ENCODE peak calls at places on chromosomes 1 and 21, in ten cellular contexts. One of them, this sample, is unnamed.

GRCh38 chr1:199550384-199551067 is 477.0 kb upstream of the NR5A2 start:
- DNase-seq in fibroblast of lung: peak; percentile 32
- DNase-seq in cardiac fibroblast: peak; percentile 38
- DNase-seq in gastrocnemius medialis: no peak
- DNase-seq in upper lobe of right lung: no peak
- DNase-seq in nephron progenitor cell: no peak
- DNase-seq in sigmoid colon: no peak
- DNase-seq in GM13976: no peak
- DNase-seq in fibroblast of mammary gland: peak; percentile 14
- DNase-seq in neural crest cell: no peak
- DNase-seq in this sample: no peak

GRCh38 chr1:204940591-204940990 is 69.9 kb downstream of the NFASC start:
- DNase-seq in fibroblast of lung: no peak
- DNase-seq in cardiac fibroblast: no peak
- DNase-seq in gastrocnemius medialis: no peak
- DNase-seq in upper lobe of right lung: no peak
- DNase-seq in nephron progenitor cell: no peak
- DNase-seq in sigmoid colon: no peak
- DNase-seq in GM13976: no peak
- DNase-seq in fibroblast of mammary gland: no peak
- DNase-seq in neural crest cell: no peak
- DNase-seq in this sample: no peak

GRCh38 chr1:216670118-216670870 is 52.9 kb downstream of the ESRRG start:
- DNase-seq in fibroblast of lung: peak; percentile 0
- DNase-seq in cardiac fibroblast: peak; percentile 2
- DNase-seq in gastrocnemius medialis: no peak
- DNase-seq in upper lobe of right lung: no peak
- DNase-seq in nephron progenitor cell: no peak
- DNase-seq in sigmoid colon: no peak
- DNase-seq in GM13976: no peak
- DNase-seq in fibroblast of mammary gland: no peak
- DNase-seq in neural crest cell: no peak
- DNase-seq in this sample: no peak

GRCh38 chr1:227396539-227397355 is 78.5 kb upstream of the CDC42BPA start:
- DNase-seq in fibroblast of lung: peak; percentile 44
- DNase-seq in cardiac fibroblast: peak; percentile 43
- DNase-seq in gastrocnemius medialis: no peak
- DNase-seq in upper lobe of right lung: no peak
- DNase-seq in nephron progenitor cell: no peak
- DNase-seq in sigmoid colon: no peak
- DNase-seq in GM13976: no peak
- DNase-seq in fibroblast of mammary gland: no peak
- DNase-seq in neural crest cell: no peak
- DNase-seq in this sample: no peak

GRCh38 chr1:109807822-109808680 is 44.3 kb upstream of the EPS8L3 start:
- DNase-seq in fibroblast of lung: peak; percentile 76
- DNase-seq in cardiac fibroblast: no peak
- DNase-seq in gastrocnemius medialis: no peak
- DNase-seq in upper lobe of right lung: peak; percentile 50
- DNase-seq in nephron progenitor cell: no peak
- DNase-seq in sigmoid colon: no peak
- DNase-seq in GM13976: no peak
- DNase-seq in fibroblast of mammary gland: peak; percentile 74
- DNase-seq in neural crest cell: no peak
- DNase-seq in this sample: no peak

GRCh38 chr1:3365519-3366158 is 88.8 kb upstream of the ARHGEF16 start:
- DNase-seq in fibroblast of lung: no peak
- DNase-seq in cardiac fibroblast: no peak
- DNase-seq in gastrocnemius medialis: no peak
- DNase-seq in upper lobe of right lung: no peak
- DNase-seq in nephron progenitor cell: peak; percentile 66
- DNase-seq in sigmoid colon: no peak
- DNase-seq in GM13976: no peak
- DNase-seq in fibroblast of mammary gland: no peak
- DNase-seq in neural crest cell: no peak
- DNase-seq in this sample: no peak

GRCh38 chr1:158060001-158060400 is 66.6 kb downstream of the KIRREL1 start:
- DNase-seq in fibroblast of lung: no peak
- DNase-seq in cardiac fibroblast: no peak
- DNase-seq in gastrocnemius medialis: no peak
- DNase-seq in upper lobe of right lung: no peak
- DNase-seq in nephron progenitor cell: peak; percentile 60
- DNase-seq in sigmoid colon: no peak
- DNase-seq in GM13976: no peak
- DNase-seq in fibroblast of mammary gland: no peak
- DNase-seq in neural crest cell: no peak
- DNase-seq in this sample: peak; percentile 46

GRCh38 chr1:8423702-8424538 is 106.0 kb downstream of the SLC45A1 start:
- DNase-seq in fibroblast of lung: peak; percentile 78
- DNase-seq in cardiac fibroblast: peak; percentile 61
- DNase-seq in gastrocnemius medialis: no peak
- DNase-seq in upper lobe of right lung: peak; percentile 74
- DNase-seq in nephron progenitor cell: peak; percentile 88
- DNase-seq in sigmoid colon: peak; percentile 74
- DNase-seq in GM13976: peak; percentile 65
- DNase-seq in fibroblast of mammary gland: peak; percentile 71
- DNase-seq in neural crest cell: peak; percentile 54
- DNase-seq in this sample: peak; percentile 71

GRCh38 chr1:173853074-173853473 is 14.7 kb downstream of the GAS5 start:
- DNase-seq in fibroblast of lung: peak; percentile 83
- DNase-seq in cardiac fibroblast: peak; percentile 86
- DNase-seq in gastrocnemius medialis: no peak
- DNase-seq in upper lobe of right lung: no peak
- DNase-seq in nephron progenitor cell: no peak
- DNase-seq in sigmoid colon: no peak
- DNase-seq in GM13976: no peak
- DNase-seq in fibroblast of mammary gland: peak; percentile 54
- DNase-seq in neural crest cell: no peak
- DNase-seq in this sample: no peak

GRCh38 chr1:200302192-200302892 is 107.5 kb downstream of the ZNF281 start:
- DNase-seq in fibroblast of lung: peak; percentile 41
- DNase-seq in cardiac fibroblast: peak; percentile 32
- DNase-seq in gastrocnemius medialis: no peak
- DNase-seq in upper lobe of right lung: peak; percentile 77
- DNase-seq in nephron progenitor cell: peak; percentile 54
- DNase-seq in sigmoid colon: no peak
- DNase-seq in GM13976: peak; percentile 68
- DNase-seq in fibroblast of mammary gland: peak; percentile 30
- DNase-seq in neural crest cell: no peak
- DNase-seq in this sample: peak; percentile 27

GRCh38 chr1:6889875-6890480 is 104.7 kb downstream of the CAMTA1 start:
- DNase-seq in fibroblast of lung: peak; percentile 42
- DNase-seq in cardiac fibroblast: peak; percentile 77
- DNase-seq in gastrocnemius medialis: no peak
- DNase-seq in upper lobe of right lung: no peak
- DNase-seq in nephron progenitor cell: peak; percentile 51
- DNase-seq in sigmoid colon: no peak
- DNase-seq in GM13976: no peak
- DNase-seq in fibroblast of mammary gland: peak; percentile 65
- DNase-seq in neural crest cell: peak; percentile 47
- DNase-seq in this sample: peak; percentile 59

GRCh38 chr1:89089962-89090361 is 25.0 kb upstream of the GBP1 start:
- DNase-seq in fibroblast of lung: no peak
- DNase-seq in cardiac fibroblast: no peak
- DNase-seq in gastrocnemius medialis: no peak
- DNase-seq in upper lobe of right lung: no peak
- DNase-seq in nephron progenitor cell: no peak
- DNase-seq in sigmoid colon: no peak
- DNase-seq in GM13976: no peak
- DNase-seq in fibroblast of mammary gland: no peak
- DNase-seq in neural crest cell: no peak
- DNase-seq in this sample: no peak

GRCh38 chr1:89087241-89087640 is 22.2 kb upstream of the GBP1 start:
- DNase-seq in fibroblast of lung: no peak
- DNase-seq in cardiac fibroblast: no peak
- DNase-seq in gastrocnemius medialis: no peak
- DNase-seq in upper lobe of right lung: no peak
- DNase-seq in nephron progenitor cell: no peak
- DNase-seq in sigmoid colon: no peak
- DNase-seq in GM13976: no peak
- DNase-seq in fibroblast of mammary gland: no peak
- DNase-seq in neural crest cell: no peak
- DNase-seq in this sample: no peak

GRCh38 chr1:89088597-89088996 is 23.6 kb upstream of the GBP1 start:
- DNase-seq in fibroblast of lung: no peak
- DNase-seq in cardiac fibroblast: no peak
- DNase-seq in gastrocnemius medialis: no peak
- DNase-seq in upper lobe of right lung: no peak
- DNase-seq in nephron progenitor cell: no peak
- DNase-seq in sigmoid colon: no peak
- DNase-seq in GM13976: no peak
- DNase-seq in fibroblast of mammary gland: no peak
- DNase-seq in neural crest cell: no peak
- DNase-seq in this sample: no peak

GRCh38 chr1:89081005-89081404 is 16.0 kb upstream of the GBP1 start:
- DNase-seq in fibroblast of lung: no peak
- DNase-seq in cardiac fibroblast: no peak
- DNase-seq in gastrocnemius medialis: no peak
- DNase-seq in upper lobe of right lung: no peak
- DNase-seq in nephron progenitor cell: no peak
- DNase-seq in sigmoid colon: no peak
- DNase-seq in GM13976: no peak
- DNase-seq in fibroblast of mammary gland: no peak
- DNase-seq in neural crest cell: no peak
- DNase-seq in this sample: no peak

DNA sequence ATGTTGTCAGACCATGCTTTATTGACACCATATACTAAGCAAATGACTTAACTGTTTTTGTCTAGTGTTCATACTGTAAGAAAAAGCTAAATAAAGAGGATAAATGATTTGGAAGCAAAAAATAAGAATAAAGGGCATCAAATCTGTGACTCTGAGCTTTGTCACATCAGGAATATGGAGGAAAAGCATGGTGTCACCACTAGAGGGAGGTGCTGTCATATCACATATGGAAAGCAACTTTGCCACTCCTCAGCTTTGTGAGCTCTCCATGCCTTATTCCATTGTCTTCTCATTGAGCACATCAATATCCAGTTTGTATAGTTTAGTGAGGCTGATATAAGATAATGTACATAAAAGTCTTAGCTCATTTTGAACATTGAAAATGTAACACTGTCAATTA is 20.8 kb upstream of the GBP1 start:
- DNase-seq in fibroblast of lung: peak; percentile 12
- DNase-seq in cardiac fibroblast: peak; percentile 83
- DNase-seq in gastrocnemius medialis: no peak
- DNase-seq in upper lobe of right lung: no peak
- DNase-seq in nephron progenitor cell: no peak
- DNase-seq in sigmoid colon: no peak
- DNase-seq in GM13976: peak; percentile 57
- DNase-seq in fibroblast of mammary gland: no peak
- DNase-seq in neural crest cell: no peak
- DNase-seq in this sample: no peak
- TF ChIP-seq CTCF in fibroblast of lung: peak; percentile 56
- TF ChIP-seq CTCF in cardiac fibroblast: peak; percentile 59
- TF ChIP-seq CTCF in gastrocnemius medialis: peak; percentile 67
- TF ChIP-seq CTCF in upper lobe of right lung: peak; percentile 63
- TF ChIP-seq CTCF in nephron progenitor cell: no peak
- TF ChIP-seq CTCF in sigmoid colon: peak; percentile 37
- TF ChIP-seq CTCF in GM13976: peak; percentile 67
- TF ChIP-seq CTCF in fibroblast of mammary gland: no peak
- TF ChIP-seq CTCF in neural crest cell: no peak
- TF ChIP-seq CTCF in this sample: no peak

GRCh38 chr1:185208626-185209170 is 51.7 kb downstream of the SWT1 start:
- DNase-seq in fibroblast of lung: peak; percentile 87
- DNase-seq in cardiac fibroblast: peak; percentile 62
- DNase-seq in gastrocnemius medialis: no peak
- DNase-seq in upper lobe of right lung: no peak
- DNase-seq in nephron progenitor cell: no peak
- DNase-seq in sigmoid colon: no peak
- DNase-seq in GM13976: no peak
- DNase-seq in fibroblast of mammary gland: no peak
- DNase-seq in neural crest cell: no peak
- DNase-seq in this sample: no peak

GRCh38 chr1:185207980-185208602 is 51.1 kb downstream of the SWT1 start:
- DNase-seq in fibroblast of lung: peak; percentile 11
- DNase-seq in cardiac fibroblast: no peak
- DNase-seq in gastrocnemius medialis: no peak
- DNase-seq in upper lobe of right lung: no peak
- DNase-seq in nephron progenitor cell: no peak
- DNase-seq in sigmoid colon: no peak
- DNase-seq in GM13976: no peak
- DNase-seq in fibroblast of mammary gland: peak; percentile 18
- DNase-seq in neural crest cell: no peak
- DNase-seq in this sample: no peak

GRCh38 chr1:185213086-185213485 is 56.1 kb downstream of the SWT1 start:
- DNase-seq in fibroblast of lung: peak; percentile 63
- DNase-seq in cardiac fibroblast: peak; percentile 3
- DNase-seq in gastrocnemius medialis: no peak
- DNase-seq in upper lobe of right lung: no peak
- DNase-seq in nephron progenitor cell: no peak
- DNase-seq in sigmoid colon: no peak
- DNase-seq in GM13976: no peak
- DNase-seq in fibroblast of mammary gland: peak; percentile 10
- DNase-seq in neural crest cell: no peak
- DNase-seq in this sample: no peak

DNA sequence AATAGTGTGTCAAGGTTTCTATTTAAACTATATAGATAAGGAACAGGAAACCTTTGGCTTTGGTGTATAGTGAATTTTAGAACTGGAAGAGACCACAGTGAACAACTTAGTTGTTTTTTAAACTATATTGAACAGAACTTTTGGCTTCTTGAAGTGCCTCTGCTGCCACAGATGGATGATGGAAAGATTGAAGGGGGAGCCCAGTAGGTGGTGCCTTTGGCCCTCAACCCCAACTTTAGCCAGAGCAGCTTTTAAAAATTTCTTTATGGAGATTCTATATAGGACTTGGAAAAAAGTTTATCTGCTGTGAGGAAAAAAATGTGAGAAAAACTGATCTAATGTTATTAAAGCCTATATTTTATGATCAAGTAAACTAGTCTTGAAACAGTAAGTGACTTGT is 50.2 kb downstream of the SWT1 start:
- DNase-seq in fibroblast of lung: no peak
- DNase-seq in cardiac fibroblast: no peak
- DNase-seq in gastrocnemius medialis: no peak
- DNase-seq in upper lobe of right lung: no peak
- DNase-seq in nephron progenitor cell: no peak
- DNase-seq in sigmoid colon: no peak
- DNase-seq in GM13976: no peak
- DNase-seq in fibroblast of mammary gland: no peak
- DNase-seq in neural crest cell: no peak
- DNase-seq in this sample: no peak
- TF ChIP-seq CTCF in fibroblast of lung: no peak
- TF ChIP-seq CTCF in cardiac fibroblast: no peak
- TF ChIP-seq CTCF in gastrocnemius medialis: no peak
- TF ChIP-seq CTCF in upper lobe of right lung: no peak
- TF ChIP-seq CTCF in nephron progenitor cell: no peak
- TF ChIP-seq CTCF in sigmoid colon: no peak
- TF ChIP-seq CTCF in GM13976: no peak
- TF ChIP-seq CTCF in fibroblast of mammary gland: no peak
- TF ChIP-seq CTCF in neural crest cell: no peak
- TF ChIP-seq CTCF in this sample: no peak

GRCh38 chr21:15729674-15730483 is at the start of gene USP25:
- DNase-seq in fibroblast of lung: peak; percentile 67
- DNase-seq in cardiac fibroblast: peak; percentile 84
- DNase-seq in gastrocnemius medialis: peak; percentile 91
- DNase-seq in upper lobe of right lung: peak; percentile 97
- DNase-seq in nephron progenitor cell: peak; percentile 89
- DNase-seq in sigmoid colon: peak; percentile 96
- DNase-seq in GM13976: peak; percentile 95
- DNase-seq in fibroblast of mammary gland: peak; percentile 57
- DNase-seq in neural crest cell: peak; percentile 74
- DNase-seq in this sample: peak; percentile 87
- TF ChIP-seq CTCF in fibroblast of lung: no peak
- TF ChIP-seq CTCF in cardiac fibroblast: no peak
- TF ChIP-seq CTCF in gastrocnemius medialis: no peak
- TF ChIP-seq CTCF in upper lobe of right lung: no peak
- TF ChIP-seq CTCF in nephron progenitor cell: no peak
- TF ChIP-seq CTCF in sigmoid colon: no peak
- TF ChIP-seq CTCF in GM13976: peak; percentile 73
- TF ChIP-seq CTCF in fibroblast of mammary gland: no peak
- TF ChIP-seq CTCF in neural crest cell: peak; percentile 31
- TF ChIP-seq CTCF in this sample: no peak

GRCh38 chr1:25247829-25248754 is 838 bp upstream of the RSRP1 start:
- DNase-seq in fibroblast of lung: no peak
- DNase-seq in cardiac fibroblast: no peak
- DNase-seq in gastrocnemius medialis: no peak
- DNase-seq in upper lobe of right lung: no peak
- DNase-seq in nephron progenitor cell: no peak
- DNase-seq in sigmoid colon: no peak
- DNase-seq in GM13976: no peak
- DNase-seq in fibroblast of mammary gland: no peak
- DNase-seq in neural crest cell: no peak
- DNase-seq in this sample: no peak
- TF ChIP-seq CTCF in fibroblast of lung: no peak
- TF ChIP-seq CTCF in cardiac fibroblast: no peak
- TF ChIP-seq CTCF in gastrocnemius medialis: no peak
- TF ChIP-seq CTCF in upper lobe of right lung: peak; percentile 13
- TF ChIP-seq CTCF in nephron progenitor cell: peak; percentile 23
- TF ChIP-seq CTCF in sigmoid colon: no peak
- TF ChIP-seq CTCF in GM13976: peak; percentile 23
- TF ChIP-seq CTCF in fibroblast of mammary gland: no peak
- TF ChIP-seq CTCF in neural crest cell: peak; percentile 38
- TF ChIP-seq CTCF in this sample: no peak

This sample was measured in glutamatergic neuron.